ENCODE peak calls at places on chromosomes 6 and 20, in four cellular contexts. P, B, L and I are unnamed samples.

GRCh38 chr6:139823099-139823807 is 448.8 kb upstream of the CITED2 start:
- DNase-seq in P (no peak), B (no peak), L (no peak), I (no peak)

GRCh38 chr6:1296542-1296941 is 15.4 kb upstream of the FOXQ1 start:
- DNase-seq in P (peak; percentile 73), L (no peak), B (no peak), I (no peak)

GRCh38 chr6:115945306-115945705 is 115.4 kb downstream of the FRK start:
- DNase-seq in B (no peak), P (peak; percentile 33), L (no peak), I (no peak)

GRCh38 chr20:62208805-62209755 is 11.0 kb downstream of the HRH3 start:
- DNase-seq in L (no peak), B (peak; percentile 44), P (no peak), I (no peak)

GRCh38 chr6:344816-345340 is 46.7 kb upstream of the IRF4 start:
- DNase-seq in B (no peak), L (no peak), P (no peak), I (no peak)

GRCh38 chr6:46888578-46888977 is 33.2 kb downstream of the ADGRF5 start:
- DNase-seq in L (no peak), B (no peak), P (no peak), I (no peak)

GRCh38 chr6:22112490-22112889 is 184.3 kb downstream of the PRL start:
- DNase-seq in L (no peak), P (no peak), B (no peak), I (no peak)

GRCh38 chr6:14710421-14710820 is 535.4 kb upstream of the JARID2 start:
- DNase-seq in P (no peak), L (no peak), B (no peak), I (no peak)

GRCh38 chr6:166785131-166785530 is 158.1 kb upstream of the RPS6KA2 start:
- DNase-seq in L (no peak), B (no peak), P (no peak), I (no peak)

GRCh38 chr20:50193169-50193850 is 2.7 kb downstream of the CEBPB start:
- DNase-seq in P (peak; percentile 63), L (no peak), B (peak; percentile 69), I (no peak)

GRCh38 chr6:133447924-133448323 is 206.8 kb downstream of the EYA4 start:
- DNase-seq in B (no peak), P (peak; percentile 10), L (no peak), I (no peak)

GRCh38 chr6:37048851-37049734 is 43.6 kb downstream of the FGD2 start:
- DNase-seq in L (peak; percentile 68), B (no peak), P (peak; percentile 85), I (peak; percentile 64)

GRCh38 chr20:10790013-10790412 is 116.2 kb upstream of the JAG1 start:
- DNase-seq in L (no peak), B (no peak), P (no peak), I (no peak)

GRCh38 chr6:85824329-85824728 is 181.6 kb upstream of the SYNCRIP start:
- DNase-seq in B (no peak), L (no peak), P (no peak), I (no peak)

GRCh38 chr6:134177753-134178229 is 125.4 kb upstream of the SLC2A12 start:
- DNase-seq in B (no peak), P (peak; percentile 87), L (peak; percentile 69), I (peak; percentile 24)

GRCh38 chr6:30647802-30648460 is 998 bp downstream of the C6orf136 start:
- DNase-seq in L (no peak), B (no peak), P (no peak), I (no peak)

GRCh38 chr6:166005846-166006592 is 161.6 kb downstream of the TBXT start:
- DNase-seq in L (no peak), B (peak; percentile 61), P (peak; percentile 66), I (peak; percentile 77)

GRCh38 chr6:6861346-6861745 is 246.4 kb upstream of the RREB1 start:
- DNase-seq in L (no peak), B (no peak), P (no peak), I (no peak)

GRCh38 chr20:45991616-45992015 is 17.1 kb upstream of the MMP9 start:
- DNase-seq in P (no peak), L (no peak), B (no peak), I (no peak)

GRCh38 chr6:36590237-36590636 is 3.9 kb upstream of the SRSF3 start:
- DNase-seq in L (no peak), B (peak; percentile 52), P (peak; percentile 89), I (peak; percentile 48)

GRCh38 chr6:21235162-21235561 is 358.4 kb upstream of the SOX4 start:
- DNase-seq in L (no peak), P (no peak), B (no peak), I (no peak)

GRCh38 chr6:150410395-150410794 is 41.6 kb downstream of the IYD start:
- DNase-seq in P (no peak), B (no peak), L (no peak), I (no peak)

GRCh38 chr20:39010496-39010895 is 48.4 kb downstream of the DHX35 start:
- DNase-seq in B (no peak), L (no peak), P (no peak), I (no peak)

GRCh38 chr6:125338381-125338780 is 36.6 kb upstream of the HDDC2 start:
- DNase-seq in B (no peak), L (no peak), P (no peak), I (no peak)

GRCh38 chr20:22827916-22828315 is 207.2 kb upstream of the SSTR4 start:
- DNase-seq in B (no peak), L (no peak), P (no peak), I (no peak)

GRCh38 chr6:128532827-128533226 is 12.4 kb upstream of the PTPRK start:
- DNase-seq in P (peak; percentile 41), B (no peak), L (no peak), I (no peak)

GRCh38 chr6:56525976-56526375 is 116.7 kb downstream of the DST start:
- DNase-seq in P (no peak), L (no peak), B (no peak), I (no peak)

GRCh38 chr20:45080867-45081616 is 19.9 kb downstream of the KCNS1 start:
- DNase-seq in L (no peak), P (peak; percentile 57), B (no peak), I (no peak)

GRCh38 chr6:83884523-83884922 is 25.0 kb downstream of the CYB5R4 start:
- DNase-seq in P (peak; percentile 63), B (no peak), L (no peak), I (no peak)

GRCh38 chr20:58130574-58130973 is 97.9 kb downstream of the ANKRD60 start:
- DNase-seq in B (no peak), L (no peak), P (no peak), I (no peak)

DNA sequence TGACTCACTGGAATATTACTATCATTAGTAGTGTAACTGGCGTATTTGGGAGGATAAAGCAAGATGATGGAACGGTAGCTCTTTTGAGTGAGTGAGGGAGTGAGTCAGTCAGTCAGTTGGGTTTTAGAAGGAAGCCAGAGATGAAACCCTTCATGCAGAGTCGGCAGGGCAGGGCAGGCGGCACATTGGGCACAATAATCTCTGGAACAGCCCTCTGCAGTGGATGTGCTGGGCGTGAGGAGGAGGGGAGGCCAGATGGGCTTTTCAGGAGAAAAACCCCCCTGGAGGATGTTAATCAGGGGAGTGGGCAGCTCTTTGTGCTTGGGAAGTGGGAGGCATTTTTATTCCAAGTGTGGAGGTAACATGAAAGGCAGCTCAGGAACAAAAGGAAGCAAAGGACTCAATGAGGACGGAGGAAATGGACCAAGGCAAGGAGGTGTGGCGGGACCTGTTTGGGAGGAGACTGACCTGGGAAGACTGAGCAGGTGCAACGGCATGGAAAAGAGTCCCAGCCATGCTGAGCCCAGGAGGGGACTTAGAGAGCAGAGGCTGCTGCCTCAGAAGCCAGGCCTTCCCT is 171.3 kb downstream of the ZDHHC14 start:
- DNase-seq in P (no peak), B (no peak), L (no peak), I (no peak)
- H3K4me3 ChIP-seq in P (no peak overlapping the region), B (no peak overlapping the region), L (no peak overlapping the region), I (no peak overlapping the region)

GRCh38 chr6:119349041-119349340 is 570 bp downstream of the MAN1A1 start:
- DNase-seq in P (no peak), L (no peak), B (peak; percentile 34), I (no peak)
- H3K4me3 ChIP-seq in P (peak overlapping the region; percentile 94), L (peak overlapping the region; percentile 75), B (peak overlapping the region; percentile 70), I (peak overlapping the region; percentile 75)

GRCh38 chr20:19462491-19462890 is 250.0 kb downstream of the SLC24A3 start:
- DNase-seq in P (no peak), B (no peak), L (no peak), I (no peak)
- H3K4me3 ChIP-seq in P (no peak overlapping the region), B (no peak overlapping the region), L (no peak overlapping the region), I (no peak overlapping the region)

GRCh38 chr6:108563292-108563691 is 2.6 kb downstream of the FOXO3 start:
- DNase-seq in B (no peak), L (no peak), P (peak; percentile 14), I (no peak)
- H3K4me3 ChIP-seq in B (no peak overlapping the region), L (peak overlapping the region; percentile 89), P (peak overlapping the region; percentile 85), I (peak overlapping the region; percentile 86)

DNA sequence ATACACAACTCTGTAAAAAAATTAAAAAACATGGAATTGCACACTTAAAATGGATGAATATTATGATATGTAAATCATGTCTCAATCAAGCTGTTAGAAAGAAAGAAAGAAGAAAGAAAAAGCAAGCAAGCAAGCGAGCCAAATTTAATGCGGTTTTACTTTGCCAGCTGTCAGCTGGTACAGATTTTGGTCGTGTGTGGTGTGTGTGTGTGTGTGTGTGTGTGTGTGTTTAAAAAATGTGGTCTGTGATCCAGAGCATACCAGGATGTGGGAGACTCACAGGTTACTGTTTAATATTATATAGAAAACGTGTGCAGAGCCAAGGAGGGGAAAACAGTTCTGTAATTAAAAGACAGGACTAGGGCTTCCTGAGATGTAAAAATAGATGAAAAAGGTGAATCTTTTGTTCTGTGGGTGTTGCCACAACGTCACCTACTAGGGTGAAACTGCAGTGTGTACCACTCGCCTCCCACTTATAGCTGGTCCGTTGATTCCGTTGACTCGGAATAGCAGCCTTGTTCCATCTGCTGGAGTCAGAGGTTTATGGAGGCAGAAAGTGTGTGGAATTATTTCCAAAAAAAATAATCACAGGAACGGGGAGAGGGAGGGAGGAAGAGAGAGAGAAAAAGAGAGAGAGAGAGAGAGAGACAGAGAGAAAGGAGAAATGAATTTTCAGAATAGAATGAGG is 197.7 kb downstream of the BCAS1 start:
- DNase-seq in L (no peak), P (peak; percentile 22), B (no peak), I (no peak)
- H3K4me3 ChIP-seq in L (no peak overlapping the region), P (no peak overlapping the region), B (no peak overlapping the region), I (no peak overlapping the region)

GRCh38 chr6:42236680-42237473 is 19.2 kb upstream of the MRPS10 start:
- DNase-seq in B (no peak), P (no peak), L (no peak), I (no peak)
- H3K4me3 ChIP-seq in B (no peak overlapping the region), P (no peak overlapping the region), L (no peak overlapping the region), I (no peak overlapping the region)